ENCODE peak calls at places on chromosomes 3 and 15, in eight cellular contexts. B is left ventricle myocardium inferior; Q is OCI-LY7; C is colonic mucosa; A is stomach; O is GM23338; S is H9; K is CD8-positive, alpha-beta T cell. J is an unnamed sample.
A peak's percentile ranks its signal among the peaks of the same experiment; 100 is the strongest.

GRCh38 chr3:39025222-39025970 is 26.3 kb downstream of the SCN11A start:
- DNase-seq in O (no peak), C (no peak), K (no peak), Q (no peak), A (no peak), B (no peak), S (no peak), J (no peak)

GRCh38 chr3:50267280-50267913 is 1.6 kb upstream of the SEMA3B start:
- DNase-seq in A (peak; percentile 87), Q (no peak), C (peak; percentile 81), B (peak; percentile 82), O (peak; percentile 57), S (no peak), K (no peak), J (no peak)

GRCh38 chr15:68691667-68692066 is 112.9 kb downstream of the CORO2B start:
- DNase-seq in B (no peak), C (no peak), K (no peak), S (no peak), A (peak; percentile 87), Q (no peak), O (no peak), J (peak; percentile 96)

GRCh38 chr3:188233320-188233719 is 79.4 kb downstream of the LPP start:
- DNase-seq in O (no peak), K (no peak), A (no peak), B (no peak), C (no peak), Q (no peak), S (no peak), J (no peak)

GRCh38 chr3:120642368-120642948 is 39.6 kb downstream of the HGD start:
- DNase-seq in O (no peak), K (no peak), A (no peak), B (no peak), C (no peak), Q (no peak), S (no peak), J (peak; percentile 6)

GRCh38 chr3:13783556-13783955 is 96.3 kb downstream of the WNT7A start:
- DNase-seq in O (no peak), S (no peak), B (no peak), A (no peak), C (no peak), Q (no peak), K (no peak), J (no peak)

GRCh38 chr15:76839173-76839572 is 66.0 kb downstream of the SCAPER start:
- DNase-seq in S (no peak), B (no peak), Q (no peak), C (no peak), O (no peak), K (no peak), A (no peak), J (no peak)

GRCh38 chr15:71313806-71314205 is 198.5 kb downstream of the THSD4 start:
- DNase-seq in C (no peak), Q (no peak), A (no peak), S (no peak), K (no peak), O (no peak), B (no peak), J (no peak)

GRCh38 chr3:50336452-50337174 is 4.0 kb downstream of the RASSF1 start:
- DNase-seq in S (no peak), A (peak; percentile 44), C (no peak), K (no peak), B (no peak), O (peak; percentile 41), Q (no peak), J (no peak)

GRCh38 chr3:89072671-89073070 is 34.8 kb upstream of the EPHA3 start:
- DNase-seq in B (no peak), K (no peak), C (no peak), S (no peak), O (no peak), Q (no peak), A (no peak), J (no peak)
- TF ChIP-seq CTCF in B (no peak), K (no peak), C (no peak), S (no peak), O (no peak), Q (no peak), A (no peak), J (no peak)

DNA sequence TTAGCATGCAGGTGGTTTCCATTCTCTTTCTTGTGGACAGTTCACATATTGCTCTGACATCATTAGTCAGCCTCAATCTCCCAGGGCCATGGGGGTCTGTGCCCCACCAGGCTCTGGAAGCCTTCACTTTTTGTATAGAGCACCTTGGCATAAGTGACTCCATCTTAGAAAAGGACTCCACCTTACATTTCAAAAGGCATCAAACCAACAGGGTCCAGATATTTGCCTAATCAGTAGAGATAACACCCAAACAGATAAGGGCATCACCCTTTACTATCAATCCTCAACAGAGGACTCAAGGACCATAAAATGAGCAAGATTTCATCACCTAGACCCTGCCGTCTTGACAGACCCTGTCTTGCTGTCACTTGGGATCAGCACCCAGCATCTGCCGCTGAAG is 35.7 kb upstream of the LCTL start:
- DNase-seq in Q (no peak), O (no peak), B (no peak), C (no peak), S (no peak), A (no peak), K (no peak), J (no peak)
- H3K4me1 ChIP-seq in Q (no peaks in the 10 kb centered on the region), O (no peaks in the 10 kb centered on the region), B (no peaks in the 10 kb centered on the region), C (no peaks in the 10 kb centered on the region), S (no peaks in the 10 kb centered on the region), A (peaks cover 7% of the 10 kb centered on the region), K (peaks cover 6% of the 10 kb centered on the region), J (peaks cover 13% of the 10 kb centered on the region)

GRCh38 chr3:94252316-94252715 is 189.5 kb downstream of the NSUN3 start:
- DNase-seq in S (no peak), B (no peak), O (peak; percentile 6), A (no peak), Q (no peak), K (no peak), C (no peak), J (no peak)

GRCh38 chr3:94246136-94246535 is 183.3 kb downstream of the NSUN3 start:
- DNase-seq in Q (no peak), C (no peak), K (no peak), S (no peak), B (no peak), O (no peak), A (no peak), J (no peak)

DNA sequence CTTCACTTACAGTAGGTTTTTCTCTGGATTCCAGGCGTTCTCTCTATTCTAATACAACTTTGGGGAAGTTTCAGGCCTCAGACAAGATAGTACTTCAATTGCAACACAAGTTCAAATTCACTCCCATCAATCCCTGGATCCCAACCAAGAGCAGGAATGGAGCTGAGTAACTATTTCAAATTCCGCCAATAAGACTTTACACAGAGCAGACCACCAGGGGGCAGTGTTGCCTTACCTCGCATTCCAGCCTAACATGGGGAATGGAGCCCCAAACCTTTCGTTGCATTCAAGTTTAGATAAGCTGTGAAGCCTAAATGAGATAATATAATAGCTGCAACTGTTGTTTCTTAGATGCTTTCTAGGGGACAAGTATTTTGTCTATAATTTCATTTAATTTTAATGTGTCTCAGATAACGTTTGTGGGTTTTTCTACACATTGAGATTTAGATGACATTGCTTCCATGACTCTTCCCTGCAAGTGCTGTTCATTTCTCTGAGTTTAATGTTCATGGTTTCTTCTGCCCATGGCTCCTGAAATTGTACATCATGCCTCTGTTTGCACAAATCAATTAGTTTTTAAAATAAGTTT is 186.7 kb downstream of the NSUN3 start:
- DNase-seq in Q (peak; percentile 63), O (peak; percentile 89), K (no peak), C (peak; percentile 76), B (peak; percentile 31), A (peak; percentile 75), S (peak; percentile 70), J (peak; percentile 82)
- TF ChIP-seq CTCF in Q (peak; percentile 94), O (peak; percentile 94), K (peak; percentile 78), C (peak; percentile 78), B (peak; percentile 79), A (peak; percentile 27), S (peak; percentile 93), J (peak; percentile 95)

GRCh38 chr15:85579957-85580694 is 199.7 kb downstream of the AKAP13 start:
- DNase-seq in B (peak; percentile 35), S (no peak), C (peak; percentile 79), K (no peak), Q (no peak), A (peak; percentile 60), O (no peak), J (no peak)
- H3K4me1 ChIP-seq in B (peaks cover 97% of the 10 kb centered on the region), S (no peaks in the 10 kb centered on the region), C (peaks cover 13% of the 10 kb centered on the region), K (peaks cover 47% of the 10 kb centered on the region), Q (peaks cover 45% of the 10 kb centered on the region), A (peaks cover 86% of the 10 kb centered on the region), O (no peaks in the 10 kb centered on the region), J (peaks cover 15% of the 10 kb centered on the region)

GRCh38 chr15:85044251-85044853 is 62.7 kb downstream of the PDE8A start:
- DNase-seq in K (no peak), O (peak; percentile 82), S (peak; percentile 46), C (peak; percentile 75), A (peak; percentile 61), Q (peak; percentile 48), B (no peak), J (peak; percentile 63)
- TF ChIP-seq CTCF in K (peak; percentile 60), O (peak; percentile 90), S (peak; percentile 72), C (peak; percentile 46), A (peak; percentile 71), Q (peak; percentile 76), B (peak; percentile 80), J (peak; percentile 75)

GRCh38 chr3:57012847-57013246 is 47.6 kb upstream of the SPATA12 start:
- DNase-seq in B (no peak), C (no peak), Q (no peak), K (no peak), O (no peak), S (no peak), A (no peak), J (no peak)

GRCh38 chr3:57018246-57018645 is 42.2 kb upstream of the SPATA12 start:
- DNase-seq in A (no peak), O (no peak), Q (peak; percentile 51), B (no peak), S (no peak), K (no peak), C (no peak), J (no peak)

GRCh38 chr3:57017481-57017880 is 43.0 kb upstream of the SPATA12 start:
- DNase-seq in B (no peak), K (no peak), C (no peak), S (no peak), O (no peak), Q (peak; percentile 23), A (no peak), J (no peak)

GRCh38 chr3:57015912-57016311 is 44.6 kb upstream of the SPATA12 start:
- DNase-seq in B (no peak), K (no peak), O (no peak), S (no peak), A (no peak), Q (peak; percentile 59), C (no peak), J (no peak)

GRCh38 chr3:57015350-57015729 is 45.1 kb upstream of the SPATA12 start:
- DNase-seq in Q (peak; percentile 26), S (no peak), A (no peak), B (no peak), O (no peak), C (no peak), K (no peak), J (no peak)
- H3K4me1 ChIP-seq in Q (peaks cover 80% of the 10 kb centered on the region), S (peaks cover 19% of the 10 kb centered on the region), A (peaks cover 29% of the 10 kb centered on the region), B (peaks cover 17% of the 10 kb centered on the region), O (peaks cover 40% of the 10 kb centered on the region), C (no peaks in the 10 kb centered on the region), K (no peaks in the 10 kb centered on the region), J (no peaks in the 10 kb centered on the region)